ENCODE peak calls at places on chromosomes 2 and 18, in eight cellular contexts. K, H, F, A, W, Z, I and D are unnamed samples.

GRCh38 chr2:85255813-85256581 is 71.8 kb downstream of the TGOLN2 start:
- DNase-seq in K (peak; percentile 76), H (peak; percentile 45), F (peak; percentile 19), A (no peak), W (no peak), Z (peak; percentile 94), I (no peak), D (no peak)

GRCh38 chr2:32849456-32850194 is 97.1 kb upstream of the LTBP1 start:
- DNase-seq in K (no peak), H (no peak), F (no peak), A (no peak), W (no peak), Z (no peak), I (no peak), D (no peak)

GRCh38 chr2:179909845-179910734 is 48.7 kb upstream of the ZNF385B start:
- DNase-seq in K (no peak), H (no peak), F (no peak), A (peak; percentile 76), W (no peak), Z (no peak), I (no peak), D (no peak)

GRCh38 chr2:241855245-241855887 is 3.3 kb downstream of the PDCD1 start:
- DNase-seq in K (no peak), H (no peak), F (no peak), A (peak; percentile 51), W (peak; percentile 65), Z (no peak), I (no peak), D (peak; percentile 27)

GRCh38 chr2:64695656-64696310 is 42.1 kb upstream of the SERTAD2 start:
- DNase-seq in K (no peak), H (no peak), F (no peak), A (no peak), W (no peak), Z (no peak), I (no peak), D (no peak)

GRCh38 chr2:174931724-174932123 is 73.5 kb downstream of the CHN1 start:
- DNase-seq in K (no peak), H (peak; percentile 52), F (peak; percentile 14), A (no peak), W (no peak), Z (no peak), I (no peak), D (no peak)

GRCh38 chr18:79707239-79707638 is 27.6 kb downstream of the CTDP1 start:
- DNase-seq in K (no peak), H (no peak), F (no peak), A (no peak), W (no peak), Z (no peak), I (no peak), D (no peak)

GRCh38 chr18:36294031-36294430 is 3.5 kb upstream of the FHOD3 start:
- DNase-seq in K (no peak), H (no peak), F (peak; percentile 34), A (no peak), W (no peak), Z (no peak), I (no peak), D (no peak)

GRCh38 chr2:241774419-241775222 is 2.0 kb upstream of the GAL3ST2 start:
- DNase-seq in K (peak; percentile 15), H (peak; percentile 77), F (peak; percentile 38), A (peak; percentile 54), W (peak; percentile 62), Z (no peak), I (peak; percentile 88), D (peak; percentile 78)

GRCh38 chr2:45782968-45783367 is 131.5 kb downstream of the PRKCE start:
- DNase-seq in K (no peak), H (no peak), F (no peak), A (no peak), W (no peak), Z (peak; percentile 17), I (no peak), D (no peak)

DNA sequence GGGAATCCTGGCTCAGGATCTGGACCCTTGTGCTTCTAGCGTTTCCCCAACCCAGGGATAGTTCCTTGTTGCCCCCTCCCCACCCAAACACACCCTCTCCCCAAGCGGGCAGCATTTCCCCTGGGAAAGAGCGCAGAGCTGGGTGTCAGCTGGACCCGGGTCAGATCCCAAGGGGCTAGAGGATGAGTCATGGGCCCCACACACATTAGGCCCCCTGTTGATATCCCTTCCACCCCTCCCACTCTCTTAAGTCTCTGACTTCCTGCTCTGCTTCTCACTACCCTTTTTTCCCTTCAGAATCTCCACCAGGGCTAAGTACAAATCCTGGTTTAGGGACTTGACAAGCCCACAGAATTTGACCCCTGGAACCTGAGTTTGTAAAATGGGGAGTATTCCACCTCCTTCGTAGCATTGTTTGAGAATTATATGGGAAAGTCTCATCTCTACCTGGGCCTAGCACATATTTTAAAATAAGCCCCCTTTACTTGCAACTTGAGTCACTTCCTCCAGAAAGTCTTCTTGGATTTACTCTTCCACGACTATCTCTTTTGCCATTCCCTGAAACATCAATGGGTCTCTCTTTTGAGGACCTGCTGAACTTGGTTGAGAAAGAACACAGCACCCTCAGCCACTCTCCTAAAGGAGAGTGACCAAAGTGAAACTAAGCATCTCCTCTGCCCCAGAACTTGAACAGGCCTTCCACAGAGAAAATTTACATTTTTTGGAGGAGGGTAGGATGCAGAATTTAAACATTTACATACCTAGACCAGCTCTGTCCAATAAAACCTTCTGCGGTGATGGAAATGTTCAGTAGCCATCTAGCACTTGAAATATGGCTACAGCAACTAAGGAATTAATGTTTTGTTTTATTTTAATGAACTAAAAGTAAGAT is 4.7 kb downstream of the RTKN start:
- DNase-seq in K (no peak), H (no peak), F (no peak), A (no peak), W (no peak), Z (no peak), I (no peak), D (no peak)
- H3K4me1 ChIP-seq in K (peaks cover 15% of the 10 kb centered on the region), H (peaks cover 12% of the 10 kb centered on the region), F (peaks cover 21% of the 10 kb centered on the region), A (peaks cover 13% of the 10 kb centered on the region), W (peaks cover 57% of the 10 kb centered on the region), Z (peaks cover 19% of the 10 kb centered on the region), I (peaks cover 5% of the 10 kb centered on the region), D (no peaks in the 10 kb centered on the region)

DNA sequence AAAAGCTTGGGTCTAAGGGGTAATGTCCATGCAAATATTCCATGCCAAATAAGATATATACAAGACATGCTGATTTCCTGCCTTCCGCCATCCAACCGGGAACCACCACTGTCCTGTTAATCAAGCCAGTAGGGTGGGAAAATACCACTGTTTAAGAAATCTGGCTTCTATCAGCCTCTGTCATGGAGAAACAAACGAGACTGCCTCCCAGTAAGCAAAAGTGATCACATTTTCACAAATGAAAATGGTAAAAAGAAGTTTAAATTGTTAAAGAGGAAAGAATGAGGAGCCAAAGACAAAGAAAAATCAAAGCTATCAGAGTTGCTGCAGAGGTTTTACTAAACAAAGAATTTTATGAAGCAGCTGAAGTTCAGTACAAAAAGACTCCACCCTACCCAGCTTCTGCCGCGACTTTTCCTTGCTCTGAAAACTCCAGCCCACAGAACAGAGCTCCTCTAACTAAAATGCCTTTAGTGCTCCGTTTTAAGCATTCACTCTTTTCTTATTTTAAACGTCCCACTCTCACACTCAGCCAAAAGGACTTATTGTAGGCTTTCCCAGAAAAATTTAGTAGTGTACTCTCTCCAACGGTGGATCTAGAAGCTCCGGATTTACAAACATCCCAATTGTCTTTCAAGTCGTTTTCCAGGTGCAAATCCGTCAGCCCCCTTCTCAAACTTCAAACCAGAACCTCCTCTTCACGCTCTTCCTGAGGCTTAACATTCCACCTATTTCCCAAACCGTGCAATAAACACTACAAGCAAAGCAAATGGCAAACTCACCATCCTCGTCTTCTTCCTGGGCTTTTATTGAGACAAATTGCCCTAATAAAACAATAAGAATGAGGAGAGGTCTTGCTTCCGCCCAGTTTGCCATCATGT is 595 bp downstream of the COL5A2 start:
- DNase-seq in K (no peak), H (peak; percentile 87), F (no peak), A (no peak), W (peak; percentile 72), Z (peak; percentile 37), I (no peak), D (peak; percentile 49)
- H3K27ac ChIP-seq in K (peak overlapping the region; percentile 65), H (peak overlapping the region; percentile 76), F (no peak overlapping the region), A (peak overlapping the region; percentile 37), W (peak overlapping the region; percentile 87), Z (peak overlapping the region; percentile 80), I (peak overlapping the region; percentile 63), D (peak overlapping the region; percentile 67)

DNA sequence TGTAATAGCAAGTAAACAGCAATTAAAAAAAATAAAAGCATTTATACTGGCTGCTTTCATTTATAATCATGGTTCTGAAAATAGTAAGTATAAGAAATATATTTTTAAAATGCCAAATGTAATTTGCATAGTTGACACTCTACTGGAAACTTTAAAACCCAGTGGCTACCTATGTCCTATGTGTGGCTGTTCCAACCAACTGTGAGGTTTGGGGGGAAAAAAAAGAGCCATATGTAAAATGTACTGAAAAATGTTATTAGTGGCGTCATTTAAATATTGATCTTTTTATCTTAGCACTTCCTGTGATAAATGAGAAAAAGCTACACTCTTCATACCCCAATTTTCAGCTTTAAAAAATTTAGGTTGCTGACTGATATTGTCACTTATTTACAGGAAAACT is 270.7 kb downstream of the TCF4 start:
- DNase-seq in K (no peak), H (no peak), F (no peak), A (no peak), W (no peak), Z (no peak), I (no peak), D (no peak)
- H3K4me3 ChIP-seq in K (peak overlapping the region; percentile 76), H (no peak overlapping the region), F (no peak overlapping the region), A (no peak overlapping the region), W (no peak overlapping the region), Z (no peak overlapping the region), I (no peak overlapping the region), D (no peak overlapping the region)

GRCh38 chr2:207766697-207767460 is 2.8 kb downstream of the FZD5 start:
- DNase-seq in K (no peak), H (no peak), F (no peak), A (peak; percentile 68), W (no peak), Z (no peak), I (peak; percentile 48), D (no peak)

GRCh38 chr2:207765960-207766582 is 3.6 kb downstream of the FZD5 start:
- DNase-seq in K (no peak), H (no peak), F (no peak), A (no peak), W (no peak), Z (peak; percentile 35), I (no peak), D (no peak)

GRCh38 chr2:207768891-207769596 is 662 bp downstream of the FZD5 start:
- DNase-seq in K (no peak), H (peak; percentile 38), F (peak; percentile 39), A (no peak), W (peak; percentile 70), Z (peak; percentile 45), I (peak; percentile 42), D (peak; percentile 61)

GRCh38 chr2:207767461-207768167 is 2.1 kb downstream of the FZD5 start:
- DNase-seq in K (no peak), H (peak; percentile 18), F (peak; percentile 65), A (peak; percentile 82), W (peak; percentile 80), Z (peak; percentile 62), I (peak; percentile 74), D (peak; percentile 54)

DNA sequence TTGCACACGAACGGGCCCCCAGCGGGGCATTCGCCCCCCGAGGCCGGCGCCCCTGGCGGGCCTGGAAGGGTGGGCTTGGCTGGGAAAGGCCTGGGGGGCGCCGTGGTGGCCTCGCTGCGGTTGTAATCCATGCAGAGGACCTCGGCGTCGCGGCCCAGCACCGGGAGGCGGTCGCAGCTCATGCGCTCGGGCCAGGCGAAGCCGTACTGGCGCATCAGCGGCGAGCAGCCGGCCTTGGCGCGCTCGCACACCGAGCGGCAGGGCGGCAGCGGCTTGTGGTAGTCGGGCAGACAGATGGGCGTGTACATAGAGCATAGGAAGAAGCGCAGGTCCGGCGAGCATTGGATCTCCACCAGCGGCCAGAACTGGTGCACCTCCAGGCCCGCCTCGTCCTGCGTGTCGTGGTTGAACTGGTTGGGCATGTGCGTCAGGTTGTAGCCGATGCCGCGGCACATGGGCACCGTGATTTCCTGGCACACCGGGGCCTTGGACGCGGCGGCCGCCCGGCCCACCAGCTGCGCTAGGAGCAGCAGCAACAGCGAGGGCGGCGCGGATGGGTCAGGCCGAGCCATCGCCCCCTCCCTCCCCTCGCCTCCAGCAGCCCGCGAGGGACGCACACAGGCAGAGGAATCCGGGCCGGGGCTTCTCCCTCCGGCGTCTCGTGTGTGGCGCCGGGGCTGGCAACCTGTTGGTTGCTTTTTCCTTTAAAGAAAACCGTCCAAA is 1.4 kb downstream of the FZD5 start:
- DNase-seq in K (peak; percentile 60), H (peak; percentile 34), F (peak; percentile 59), A (peak; percentile 74), W (peak; percentile 78), Z (peak; percentile 44), I (peak; percentile 57), D (peak; percentile 82)
- H3K4me1 ChIP-seq in K (no peaks in the 10 kb centered on the region), H (no peaks in the 10 kb centered on the region), F (peaks cover 14% of the 10 kb centered on the region), A (peaks cover 24% of the 10 kb centered on the region), W (peaks cover 57% of the 10 kb centered on the region), Z (peaks cover 51% of the 10 kb centered on the region), I (peaks cover 9% of the 10 kb centered on the region), D (no peaks in the 10 kb centered on the region)